ENCODE peak calls at places on chromosomes 7 and 10, in ten cellular contexts. P is adipocyte; K is CD8-positive, alpha-beta memory T cell; S is aorta; O is effector memory CD4-positive, alpha-beta T cell; A is left ventricle myocardium inferior; Q is naive thymus-derived CD4-positive, alpha-beta T cell; C is tibial artery; Y is NT2/D1; X is right lobe of liver. M is an unnamed sample.

GRCh38 chr10:83555264-83555663 is 584.0 kb upstream of the GHITM start:
- DNase-seq in P (no peak), K (no peak), S (no peak), O (no peak), A (no peak), Q (no peak), C (no peak), Y (no peak), X (no peak), M (no peak)

GRCh38 chr10:16020836-16021235 is 160.5 kb upstream of the MINDY3 start:
- DNase-seq in P (no peak), K (no peak), S (no peak), O (no peak), A (no peak), Q (no peak), C (no peak), Y (no peak), X (no peak), M (no peak)

GRCh38 chr7:12949060-12950045 is 261.9 kb downstream of the ARL4A start:
- DNase-seq in P (no peak), K (no peak), S (no peak), O (no peak), A (no peak), Q (no peak), C (no peak), Y (no peak), X (no peak), M (no peak)

GRCh38 chr7:90597527-90597871 is 1.4 kb downstream of the CDK14 start:
- DNase-seq in P (peak; percentile 10), K (no peak), S (no peak), O (no peak), A (no peak), Q (no peak), C (no peak), Y (no peak), X (no peak), M (no peak)

GRCh38 chr7:147775564-147775963 is 815.0 kb upstream of the C7orf33 start:
- DNase-seq in P (peak; percentile 22), K (no peak), S (no peak), O (no peak), A (no peak), Q (no peak), C (no peak), Y (no peak), X (no peak), M (no peak)

GRCh38 chr10:12606461-12606860 is 257.1 kb downstream of the CAMK1D start:
- DNase-seq in P (no peak), K (no peak), S (no peak), O (no peak), A (no peak), Q (no peak), C (no peak), Y (no peak), X (no peak), M (no peak)

GRCh38 chr10:48287417-48288391 is 13.2 kb upstream of the FRMPD2 start:
- DNase-seq in P (no peak), K (no peak), S (no peak), O (no peak), A (peak; percentile 33), Q (no peak), C (no peak), Y (no peak), X (peak; percentile 61), M (no peak)

GRCh38 chr10:29199344-29199743 is 89.5 kb upstream of the LYZL1 start:
- DNase-seq in P (no peak), K (no peak), S (no peak), O (no peak), A (no peak), Q (no peak), C (no peak), Y (no peak), X (no peak), M (no peak)

GRCh38 chr7:158919686-158920085 is 63.3 kb downstream of the DYNC2I1 start:
- DNase-seq in P (no peak), K (no peak), S (no peak), O (no peak), A (no peak), Q (no peak), C (no peak), Y (no peak), X (no peak), M (no peak)

GRCh38 chr7:100247152-100247757 is 27.5 kb downstream of the PVRIG start:
- DNase-seq in P (peak; percentile 80), K (no peak), S (no peak), O (no peak), A (no peak), Q (no peak), C (no peak), Y (peak; percentile 87), X (no peak), M (no peak)

GRCh38 chr7:43585521-43585920 is 2.6 kb downstream of the STK17A start:
- DNase-seq in P (peak; percentile 88), K (no peak), S (no peak), O (no peak), A (no peak), Q (peak; percentile 30), C (no peak), Y (no peak), X (no peak), M (no peak)

GRCh38 chr10:90181251-90181691 is 479.9 kb downstream of the KIF20B start:
- DNase-seq in P (no peak), K (no peak), S (no peak), O (no peak), A (no peak), Q (no peak), C (no peak), Y (no peak), X (no peak), M (no peak)

GRCh38 chr10:73653701-73654100 is 2.1 kb downstream of the SYNPO2L start:
- DNase-seq in P (no peak), K (no peak), S (no peak), O (no peak), A (no peak), Q (no peak), C (no peak), Y (no peak), X (no peak), M (no peak)

GRCh38 chr10:132663666-132664365 is 122.1 kb downstream of the NKX6-2 start:
- DNase-seq in P (no peak), K (peak; percentile 5), S (no peak), O (no peak), A (no peak), Q (no peak), C (no peak), Y (no peak), X (peak; percentile 27), M (no peak)
- H3K4me1 ChIP-seq in P (peaks cover 20% of the 10 kb centered on the region), K (no peaks in the 10 kb centered on the region), S (no peaks in the 10 kb centered on the region), O (no peaks in the 10 kb centered on the region), A (peaks cover 17% of the 10 kb centered on the region), Q (no peaks in the 10 kb centered on the region), C (no peaks in the 10 kb centered on the region), Y (no peaks in the 10 kb centered on the region), X (no peaks in the 10 kb centered on the region), M (no peaks in the 10 kb centered on the region)

GRCh38 chr7:135670179-135670578 is 7.9 kb downstream of the STMP1 start:
- DNase-seq in P (peak; percentile 56), K (no peak), S (no peak), O (no peak), A (no peak), Q (no peak), C (no peak), Y (no peak), X (no peak), M (no peak)
- H3K4me1 ChIP-seq in P (peaks cover 50% of the 10 kb centered on the region), K (no peaks in the 10 kb centered on the region), S (peaks cover 6% of the 10 kb centered on the region), O (no peaks in the 10 kb centered on the region), A (peaks cover 89% of the 10 kb centered on the region), Q (no peaks in the 10 kb centered on the region), C (peaks cover 4% of the 10 kb centered on the region), Y (no peaks in the 10 kb centered on the region), X (no peaks in the 10 kb centered on the region), M (no peaks in the 10 kb centered on the region)

GRCh38 chr7:150972746-150973145 is 5.4 kb downstream of the KCNH2 start:
- DNase-seq in P (no peak), K (no peak), S (no peak), O (no peak), A (no peak), Q (no peak), C (no peak), Y (no peak), X (no peak), M (no peak)
- H3K4me1 ChIP-seq in P (peaks cover 3% of the 10 kb centered on the region), K (peaks cover 36% of the 10 kb centered on the region), S (peaks cover 4% of the 10 kb centered on the region), O (peaks cover 35% of the 10 kb centered on the region), A (peaks cover 91% of the 10 kb centered on the region), Q (peaks cover 46% of the 10 kb centered on the region), C (peaks cover 12% of the 10 kb centered on the region), Y (peaks cover 37% of the 10 kb centered on the region), X (no peaks in the 10 kb centered on the region), M (peaks cover 34% of the 10 kb centered on the region)

DNA sequence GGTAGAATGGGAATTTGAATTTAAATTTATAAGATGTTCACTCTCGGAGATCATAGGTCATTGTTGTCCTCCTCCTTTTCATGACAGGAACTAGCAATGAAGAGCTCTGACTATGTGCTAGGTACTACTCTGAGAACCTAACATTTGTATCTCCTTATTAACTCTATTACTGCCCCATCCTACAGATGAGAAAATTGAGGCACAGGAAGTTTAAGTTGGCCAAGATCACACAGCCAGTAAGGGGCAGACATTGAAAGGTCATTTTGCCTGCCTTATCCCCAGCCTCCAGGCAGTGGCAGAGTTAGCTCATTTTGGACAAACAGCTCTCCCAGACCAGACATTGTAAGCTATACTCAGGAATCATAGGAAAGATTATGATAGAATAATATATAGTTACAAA is 6.0 kb downstream of the SRGN start:
- DNase-seq in P (peak; percentile 31), K (no peak), S (no peak), O (no peak), A (no peak), Q (no peak), C (no peak), Y (no peak), X (no peak), M (no peak)
- H3K4me1 ChIP-seq in P (peaks cover 23% of the 10 kb centered on the region), K (peaks cover 43% of the 10 kb centered on the region), S (peaks cover 6% of the 10 kb centered on the region), O (peaks cover 25% of the 10 kb centered on the region), A (peaks cover 17% of the 10 kb centered on the region), Q (peaks cover 37% of the 10 kb centered on the region), C (no peaks in the 10 kb centered on the region), Y (no peaks in the 10 kb centered on the region), X (no peaks in the 10 kb centered on the region), M (peaks cover 47% of the 10 kb centered on the region)